ENCODE peak calls at places on chromosomes 2 and 18, in six cellular contexts. I, T, H, V, N and R are unnamed samples.

GRCh38 chr2:79994161-79994560 is 310.4 kb downstream of the LRRTM1 start:
- ATAC-seq in V (no peak), I (no peak), T (no peak), H (no peak), N (no peak), R (no peak)

GRCh38 chr18:35507192-35507591 is 9.4 kb upstream of the INO80C start:
- ATAC-seq in H (no peak), I (peak), V (peak), N (no peak), T (no peak), R (no peak)

GRCh38 chr18:26362021-26362420 is 135.8 kb downstream of the TAF4B start:
- ATAC-seq in N (no peak), V (no peak), H (no peak), I (no peak), T (no peak), R (no peak)

GRCh38 chr18:2564373-2564772 is 6.9 kb downstream of the METTL4 start:
- ATAC-seq in H (no peak), T (no peak), I (no peak), V (no peak), N (no peak), R (no peak)

GRCh38 chr18:23859466-23860352 is 154.8 kb upstream of the TTC39C start:
- ATAC-seq in N (no peak), I (peak), H (peak), T (no peak), V (no peak), R (no peak)

GRCh38 chr2:8551622-8552074 is 130.2 kb upstream of the ID2 start:
- ATAC-seq in V (peak), N (no peak), I (no peak), T (no peak), H (peak), R (no peak)

GRCh38 chr18:27652480-27653121 is 467.5 kb upstream of the CHST9 start:
- ATAC-seq in H (peak), I (no peak), T (no peak), N (no peak), V (no peak), R (no peak)

GRCh38 chr2:65557616-65558573 is 125.5 kb upstream of the SPRED2 start:
- ATAC-seq in V (no peak), I (no peak), N (no peak), H (no peak), T (no peak), R (no peak)

GRCh38 chr2:68317971-68318685 is 1.6 kb downstream of the CNRIP1 start:
- ATAC-seq in N (no peak), H (no peak), V (no peak), T (no peak), I (no peak), R (peak)

GRCh38 chr2:105407946-105408743 is 9.3 kb upstream of the FHL2 start:
- ATAC-seq in V (no peak), I (no peak), N (no peak), H (no peak), T (no peak), R (no peak)

GRCh38 chr2:182404102-182404501 is 22.7 kb downstream of the PDE1A start:
- ATAC-seq in T (no peak), N (no peak), I (no peak), H (no peak), V (no peak), R (no peak)

GRCh38 chr18:49904871-49905555 is 91.7 kb upstream of the ACAA2 start:
- ATAC-seq in V (no peak), I (no peak), T (no peak), H (no peak), N (no peak), R (no peak)

GRCh38 chr18:23851470-23852002 is 162.3 kb downstream of the LAMA3 start:
- ATAC-seq in T (no peak), N (no peak), H (no peak), V (no peak), I (peak), R (no peak)

GRCh38 chr2:160291382-160291781 is 91.3 kb upstream of the ITGB6 start:
- ATAC-seq in V (no peak), H (no peak), N (no peak), T (no peak), I (no peak), R (no peak)

GRCh38 chr2:217922101-217923006 is 80.4 kb downstream of the TNS1 start:
- ATAC-seq in N (peak), I (peak), H (no peak), V (no peak), T (no peak), R (peak)

GRCh38 chr2:182616471-182617393 is 99.3 kb upstream of the DNAJC10 start:
- ATAC-seq in H (no peak), N (no peak), I (peak), V (no peak), T (no peak), R (peak)

GRCh38 chr18:32372047-32372380 is 98.7 kb downstream of the GAREM1 start:
- ATAC-seq in H (no peak), V (no peak), I (peak), N (peak), T (no peak), R (no peak)

GRCh38 chr2:16319425-16320245 is 346.0 kb downstream of the CYRIA start:
- ATAC-seq in N (no peak), H (no peak), I (no peak), T (no peak), V (no peak), R (no peak)

GRCh38 chr2:160501370-160501769 is 7.8 kb upstream of the RBMS1 start:
- ATAC-seq in T (no peak), H (no peak), N (no peak), I (no peak), V (no peak), R (no peak)

GRCh38 chr2:16513626-16514025 is 152.0 kb downstream of the CYRIA start:
- ATAC-seq in I (no peak), N (no peak), H (no peak), V (no peak), T (no peak), R (no peak)

GRCh38 chr2:148538375-148538774 is 106.2 kb upstream of the EPC2 start:
- ATAC-seq in I (no peak), V (no peak), T (no peak), N (no peak), H (no peak), R (no peak)

GRCh38 chr2:210663574-210663973 is 107.2 kb downstream of the CPS1 start:
- ATAC-seq in V (no peak), T (no peak), I (peak), N (no peak), H (peak), R (no peak)

GRCh38 chr2:19736191-19736831 is 165.5 kb downstream of the TTC32 start:
- ATAC-seq in V (no peak), I (peak), H (no peak), N (no peak), T (no peak), R (peak)

DNA sequence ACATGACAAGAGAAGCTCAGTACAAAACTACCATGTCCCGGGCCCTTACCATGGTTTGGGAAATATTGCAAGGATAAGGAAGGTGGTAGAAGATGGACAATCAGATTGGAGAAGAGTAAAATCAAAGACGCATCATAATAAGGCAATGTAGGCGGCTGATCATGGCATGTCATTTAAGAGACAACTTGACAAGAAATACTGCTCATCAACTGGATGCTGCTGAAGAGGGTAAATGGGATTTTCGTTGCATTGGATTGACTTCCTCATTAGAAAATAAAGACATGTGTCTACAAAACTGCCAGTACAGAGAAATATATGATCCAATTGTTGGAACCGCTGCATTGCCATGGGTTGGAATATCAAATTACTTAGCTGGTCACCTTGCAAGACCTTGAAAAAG is 238.3 kb upstream of the NCKAP5 start:
- ATAC-seq in T (no peak), H (no peak), N (no peak), I (no peak), V (no peak), R (no peak)
- TF ChIP-seq EP300 in T (no peak), H (no peak), N (no peak), I (no peak), V (no peak), R (no peak)

GRCh38 chr2:150120271-150120950 is 367.1 kb downstream of the RND3 start:
- ATAC-seq in N (no peak), T (no peak), V (no peak), H (no peak), I (no peak), R (no peak)
- H3K4me3 ChIP-seq in N (no peak), T (peak), V (no peak), H (no peak), I (no peak), R (no peak)

GRCh38 chr18:7902399-7902839 is 335.3 kb downstream of the PTPRM start:
- ATAC-seq in N (no peak), T (peak), I (no peak), H (no peak), V (no peak), R (peak)
- TF ChIP-seq EP300 in N (no peak), T (peak), I (no peak), H (no peak), V (no peak), R (no peak)

GRCh38 chr18:5196253-5197031 is 615 bp downstream of the AKAIN1 start:
- ATAC-seq in V (peak), N (no peak), T (no peak), I (no peak), H (no peak), R (no peak)
- H3K4me3 ChIP-seq in V (no peak), N (no peak), T (no peak), I (no peak), H (no peak), R (no peak)

GRCh38 chr2:12577567-12577966 is 139.2 kb upstream of the TRIB2 start:
- ATAC-seq in H (no peak), I (no peak), T (no peak), N (no peak), V (peak), R (no peak)
- TF ChIP-seq EP300 in H (no peak), I (no peak), T (no peak), N (no peak), V (no peak), R (no peak)